ENCODE peak calls at places on chromosomes 16 and 17, in six cellular contexts. X is T47D, W is heart right ventricle, U is NCI-H510A, M is Ammon's horn, I is nephron progenitor cell. E is an unnamed sample.

GRCh38 chr16:50285406-50286003 is 19.2 kb downstream of the ADCY7 start:
- DNase-seq in I (no peak), W (no peak), X (no peak), U (no peak), M (no peak), E (no peak)

GRCh38 chr16:3189869-3190268 is 1.9 kb downstream of the OR1F1 start:
- DNase-seq in X (no peak), W (no peak), I (no peak), U (no peak), M (no peak), E (no peak)

GRCh38 chr17:2262146-2262587 is 41.4 kb downstream of the SMG6 start:
- DNase-seq in X (no peak), W (no peak), I (no peak), U (no peak), M (no peak), E (no peak)

GRCh38 chr16:24800586-24800985 is 45.2 kb upstream of the SLC5A11 start:
- DNase-seq in W (no peak), X (peak), I (no peak), M (no peak), U (no peak), E (no peak)

GRCh38 chr17:38428643-38429371 is 543 bp downstream of the ARHGAP23 start:
- DNase-seq in W (peak), M (peak), X (no peak), U (no peak), I (peak), E (no peak)

GRCh38 chr16:23079683-23080221 is 69.5 kb downstream of the USP31 start:
- DNase-seq in I (no peak), M (no peak), U (peak), W (no peak), X (peak), E (no peak)

GRCh38 chr16:19389246-19389645 is 28.4 kb upstream of the TMC5 start:
- DNase-seq in W (no peak), M (peak), I (peak), U (peak), X (peak), E (no peak)

GRCh38 chr17:19308398-19308797 is 54.1 kb downstream of the B9D1 start:
- DNase-seq in X (no peak), U (no peak), W (no peak), I (no peak), M (no peak), E (no peak)

GRCh38 chr17:77327181-77327565 is 186.4 kb downstream of the SEC14L1 start:
- DNase-seq in X (no peak), W (no peak), M (no peak), I (no peak), U (no peak), E (no peak)

GRCh38 chr16:66462912-66463311 is 35.8 kb downstream of the BEAN1 start:
- DNase-seq in X (no peak), U (no peak), I (no peak), M (no peak), W (no peak), E (no peak)

GRCh38 chr16:1812732-1813163 is 13.9 kb downstream of the HAGH start:
- DNase-seq in W (peak), I (peak), M (peak), X (peak), U (no peak), E (no peak)

GRCh38 chr17:12574525-12574924 is 91.2 kb upstream of the MYOCD start:
- DNase-seq in X (no peak), M (no peak), I (no peak), U (no peak), W (no peak), E (no peak)

GRCh38 chr16:89905511-89906140 is 13.0 kb upstream of the MC1R start:
- DNase-seq in I (no peak), W (no peak), M (no peak), U (no peak), X (no peak), E (no peak)

GRCh38 chr16:14202697-14203096 is 131.6 kb downstream of the MRTFB start:
- DNase-seq in I (no peak), M (no peak), U (peak), X (peak), W (no peak), E (no peak)

GRCh38 chr17:51848451-51848850 is 310.1 kb downstream of the CA10 start:
- DNase-seq in U (no peak), I (no peak), M (no peak), X (no peak), W (no peak), E (no peak)

GRCh38 chr17:731943-732787 is at the start of gene TLCD3A:
- DNase-seq in U (peak), M (peak), X (peak), W (peak), I (peak), E (no peak)

GRCh38 chr16:70529051-70529777 is 5.6 kb downstream of the SF3B3 start:
- DNase-seq in X (peak), W (no peak), I (no peak), U (no peak), M (peak), E (no peak)

GRCh38 chr16:56419740-56420548 is 5.4 kb downstream of the AMFR start:
- DNase-seq in X (no peak), W (no peak), M (no peak), U (no peak), I (no peak), E (no peak)

GRCh38 chr17:78400581-78401240 is 22.3 kb downstream of the PGS1 start:
- DNase-seq in X (no peak), W (no peak), M (no peak), I (no peak), U (no peak), E (no peak)

GRCh38 chr16:27867122-27868110 is 196.1 kb downstream of the GSG1L start:
- DNase-seq in I (peak), W (peak), U (no peak), X (peak), M (peak), E (peak)

GRCh38 chr16:47026492-47026891 is 53.0 kb upstream of the DNAJA2 start:
- DNase-seq in X (peak), U (no peak), I (no peak), W (no peak), M (no peak), E (no peak)

GRCh38 chr17:62804822-62805221 is 3.3 kb downstream of the MARCHF10 start:
- DNase-seq in M (no peak), X (peak), U (no peak), W (no peak), I (no peak), E (no peak)

GRCh38 chr17:59431606-59432005 is 100.2 kb downstream of the YPEL2 start:
- DNase-seq in U (no peak), X (no peak), W (no peak), M (no peak), I (no peak), E (no peak)

GRCh38 chr16:30091474-30092372 is at the start of gene TBX6:
- DNase-seq in W (peak), X (peak), U (peak), M (peak), I (peak), E (peak)

GRCh38 chr17:41651625-41652460 is 27.5 kb upstream of the KRT17 start:
- DNase-seq in X (no peak), W (no peak), U (no peak), M (no peak), I (no peak), E (no peak)

GRCh38 chr17:10652984-10653680 is 4.0 kb downstream of the MYH3 start:
- DNase-seq in I (no peak), X (no peak), M (peak), W (no peak), U (no peak), E (no peak)

GRCh38 chr16:88534731-88535141 is 35.5 kb upstream of the ZC3H18 start:
- DNase-seq in I (peak), W (no peak), U (no peak), X (peak), M (no peak), E (no peak)

GRCh38 chr16:67150058-67150832 is 553 bp downstream of the B3GNT9 start:
- DNase-seq in W (no peak), I (peak), X (no peak), M (no peak), U (peak), E (no peak)

GRCh38 chr17:57989011-57989345 is 924 bp upstream of the VEZF1 start:
- DNase-seq in X (peak), W (peak), M (peak), U (peak), I (no peak), E (no peak)

GRCh38 chr17:81179220-81179619 is 13.2 kb upstream of the AATK start:
- DNase-seq in X (no peak), M (no peak), W (no peak), U (no peak), I (no peak), E (no peak)

GRCh38 chr17:75694536-75694935 is 26.7 kb upstream of the ITGB4 start:
- DNase-seq in U (no peak), W (no peak), X (no peak), I (no peak), M (peak), E (no peak)

GRCh38 chr17:38730526-38731379 is 612 bp downstream of the CISD3 start:
- DNase-seq in X (peak), M (no peak), W (peak), U (peak), I (peak), E (no peak)

GRCh38 chr16:22632621-22633020 is 121.9 kb downstream of the NPIPB5 start:
- DNase-seq in X (no peak), I (no peak), U (no peak), W (no peak), M (no peak), E (no peak)

GRCh38 chr16:11254913-11255736 is 879 bp downstream of the SOCS1 start:
- DNase-seq in X (no peak), W (no peak), I (peak), M (peak), U (peak), E (no peak)

GRCh38 chr17:7884581-7885356 is 3.8 kb upstream of the CHD3 start:
- DNase-seq in M (no peak), W (no peak), X (peak), U (no peak), I (peak), E (no peak)

GRCh38 chr17:50344712-50345380 is 1.1 kb upstream of the XYLT2 start:
- DNase-seq in I (no peak), U (peak), X (peak), M (no peak), W (no peak), E (no peak)

GRCh38 chr16:46947900-46948547 is 25.4 kb downstream of the DNAJA2 start:
- DNase-seq in U (no peak), W (no peak), I (peak), M (no peak), X (peak), E (no peak)

GRCh38 chr16:30588651-30589050 is 3.2 kb upstream of the ZNF785 start:
- DNase-seq in U (no peak), M (no peak), X (no peak), I (no peak), W (no peak), E (no peak)